ENCODE peak calls at places on chromosomes 12 and 14, in seven cellular contexts. One of them, this sample, is unnamed.

GRCh38 chr14:69312608-69313007 is 52.6 kb downstream of the GALNT16 start:
- DNase-seq in GM04504: no peak
- DNase-seq in PC-3: no peak
- DNase-seq in NCI-H345: no peak
- DNase-seq in anterior cingulate cortex: peak; percentile 18
- DNase-seq in H7: no peak
- DNase-seq in iPS-NIHi11: no peak
- DNase-seq in this sample: peak; percentile 57

GRCh38 chr14:71415404-71415690 is 508.1 kb downstream of the PCNX1 start:
- DNase-seq in GM04504: no peak
- DNase-seq in iPS-NIHi11: no peak
- DNase-seq in H7: no peak
- DNase-seq in anterior cingulate cortex: no peak
- DNase-seq in PC-3: no peak
- DNase-seq in NCI-H345: no peak
- DNase-seq in this sample: no peak

GRCh38 chr12:109089683-109090082 is 3.6 kb downstream of the ALKBH2 start:
- DNase-seq in GM04504: no peak
- DNase-seq in anterior cingulate cortex: no peak
- DNase-seq in H7: no peak
- DNase-seq in iPS-NIHi11: no peak
- DNase-seq in PC-3: peak; percentile 14
- DNase-seq in NCI-H345: no peak
- DNase-seq in this sample: no peak

GRCh38 chr14:20848955-20849570 is 42.1 kb upstream of the RNASE3 start:
- DNase-seq in anterior cingulate cortex: peak; percentile 24
- DNase-seq in iPS-NIHi11: peak; percentile 46
- DNase-seq in H7: peak; percentile 37
- DNase-seq in GM04504: no peak
- DNase-seq in PC-3: peak; percentile 79
- DNase-seq in NCI-H345: no peak
- DNase-seq in this sample: peak; percentile 70

GRCh38 chr12:92036771-92037453 is 108.7 kb downstream of the BTG1 start:
- DNase-seq in PC-3: no peak
- DNase-seq in GM04504: no peak
- DNase-seq in NCI-H345: no peak
- DNase-seq in anterior cingulate cortex: no peak
- DNase-seq in iPS-NIHi11: no peak
- DNase-seq in H7: no peak
- DNase-seq in this sample: no peak

GRCh38 chr12:57894577-57895292 is 46.6 kb upstream of the ATP23 start:
- DNase-seq in anterior cingulate cortex: no peak
- DNase-seq in PC-3: no peak
- DNase-seq in iPS-NIHi11: no peak
- DNase-seq in GM04504: no peak
- DNase-seq in NCI-H345: peak; percentile 12
- DNase-seq in H7: no peak
- DNase-seq in this sample: no peak

GRCh38 chr12:56634837-56635538 is 4.9 kb upstream of the BAZ2A start:
- DNase-seq in anterior cingulate cortex: peak; percentile 44
- DNase-seq in NCI-H345: peak; percentile 82
- DNase-seq in GM04504: peak; percentile 74
- DNase-seq in PC-3: peak; percentile 92
- DNase-seq in H7: peak; percentile 89
- DNase-seq in iPS-NIHi11: peak; percentile 73
- DNase-seq in this sample: peak; percentile 50

GRCh38 chr12:76882367-76882766 is 3.5 kb upstream of the CSRP2 start:
- DNase-seq in H7: no peak
- DNase-seq in NCI-H345: no peak
- DNase-seq in anterior cingulate cortex: no peak
- DNase-seq in PC-3: no peak
- DNase-seq in iPS-NIHi11: no peak
- DNase-seq in GM04504: no peak
- DNase-seq in this sample: no peak

GRCh38 chr14:77059276-77059934 is 30.9 kb upstream of the IRF2BPL start:
- DNase-seq in H7: peak; percentile 86
- DNase-seq in NCI-H345: peak; percentile 32
- DNase-seq in anterior cingulate cortex: peak; percentile 66
- DNase-seq in iPS-NIHi11: peak; percentile 74
- DNase-seq in GM04504: peak; percentile 96
- DNase-seq in PC-3: peak; percentile 95
- DNase-seq in this sample: peak; percentile 69

GRCh38 chr12:131250028-131250950 is 296.6 kb downstream of the ADGRD1 start:
- DNase-seq in anterior cingulate cortex: no peak
- DNase-seq in H7: no peak
- DNase-seq in GM04504: no peak
- DNase-seq in NCI-H345: peak; percentile 31
- DNase-seq in PC-3: no peak
- DNase-seq in iPS-NIHi11: no peak
- DNase-seq in this sample: no peak

GRCh38 chr12:105705765-105706164 is 375.3 kb downstream of the C12orf75 start:
- DNase-seq in iPS-NIHi11: peak; percentile 52
- DNase-seq in H7: no peak
- DNase-seq in anterior cingulate cortex: peak; percentile 3
- DNase-seq in PC-3: peak; percentile 61
- DNase-seq in GM04504: peak; percentile 17
- DNase-seq in NCI-H345: peak; percentile 15
- DNase-seq in this sample: peak; percentile 63

GRCh38 chr14:52693532-52693931 is 1.8 kb downstream of the ERO1A start:
- DNase-seq in GM04504: no peak
- DNase-seq in iPS-NIHi11: no peak
- DNase-seq in PC-3: no peak
- DNase-seq in NCI-H345: no peak
- DNase-seq in anterior cingulate cortex: no peak
- DNase-seq in H7: no peak
- DNase-seq in this sample: no peak

GRCh38 chr12:92188517-92189188 is 43.0 kb upstream of the BTG1 start:
- DNase-seq in iPS-NIHi11: no peak
- DNase-seq in PC-3: no peak
- DNase-seq in NCI-H345: no peak
- DNase-seq in H7: no peak
- DNase-seq in anterior cingulate cortex: no peak
- DNase-seq in GM04504: no peak
- DNase-seq in this sample: no peak

GRCh38 chr12:43113153-43113552 is 438.9 kb downstream of the ADAMTS20 start:
- DNase-seq in PC-3: no peak
- DNase-seq in anterior cingulate cortex: no peak
- DNase-seq in NCI-H345: no peak
- DNase-seq in iPS-NIHi11: no peak
- DNase-seq in H7: no peak
- DNase-seq in GM04504: peak; percentile 4
- DNase-seq in this sample: no peak

GRCh38 chr14:29710015-29710414 is 217.6 kb downstream of the PRKD1 start:
- DNase-seq in GM04504: no peak
- DNase-seq in anterior cingulate cortex: no peak
- DNase-seq in iPS-NIHi11: no peak
- DNase-seq in PC-3: peak; percentile 22
- DNase-seq in NCI-H345: no peak
- DNase-seq in H7: no peak
- DNase-seq in this sample: peak; percentile 27

GRCh38 chr14:51855234-51855633 is 5.2 kb upstream of the GNG2 start:
- DNase-seq in PC-3: no peak
- DNase-seq in iPS-NIHi11: no peak
- DNase-seq in GM04504: no peak
- DNase-seq in anterior cingulate cortex: no peak
- DNase-seq in NCI-H345: no peak
- DNase-seq in H7: no peak
- DNase-seq in this sample: no peak

GRCh38 chr14:89163237-89163636 is 253.8 kb downstream of the FOXN3 start:
- DNase-seq in anterior cingulate cortex: no peak
- DNase-seq in NCI-H345: no peak
- DNase-seq in iPS-NIHi11: no peak
- DNase-seq in H7: no peak
- DNase-seq in GM04504: no peak
- DNase-seq in PC-3: no peak
- DNase-seq in this sample: no peak

GRCh38 chr12:14710632-14711324 is 14.4 kb upstream of the GUCY2C start:
- DNase-seq in NCI-H345: peak; percentile 28
- DNase-seq in GM04504: no peak
- DNase-seq in anterior cingulate cortex: no peak
- DNase-seq in PC-3: no peak
- DNase-seq in H7: no peak
- DNase-seq in iPS-NIHi11: no peak
- DNase-seq in this sample: no peak

GRCh38 chr12:120674172-120674571 is 12.8 kb upstream of the MLEC start:
- DNase-seq in PC-3: no peak
- DNase-seq in NCI-H345: no peak
- DNase-seq in GM04504: no peak
- DNase-seq in H7: peak; percentile 19
- DNase-seq in anterior cingulate cortex: no peak
- DNase-seq in iPS-NIHi11: no peak
- DNase-seq in this sample: no peak

GRCh38 chr12:10169094-10169493 is 2.8 kb downstream of the OLR1 start:
- DNase-seq in anterior cingulate cortex: no peak
- DNase-seq in GM04504: no peak
- DNase-seq in H7: no peak
- DNase-seq in PC-3: peak; percentile 38
- DNase-seq in NCI-H345: no peak
- DNase-seq in iPS-NIHi11: no peak
- DNase-seq in this sample: no peak

GRCh38 chr14:93343266-93343665 is 3.7 kb upstream of the COX8C start:
- DNase-seq in GM04504: no peak
- DNase-seq in anterior cingulate cortex: no peak
- DNase-seq in iPS-NIHi11: no peak
- DNase-seq in PC-3: no peak
- DNase-seq in NCI-H345: no peak
- DNase-seq in H7: no peak
- DNase-seq in this sample: no peak

GRCh38 chr12:91663331-91663998 is 480.8 kb upstream of the DCN start:
- DNase-seq in anterior cingulate cortex: no peak
- DNase-seq in PC-3: peak; percentile 32
- DNase-seq in H7: no peak
- DNase-seq in iPS-NIHi11: no peak
- DNase-seq in GM04504: no peak
- DNase-seq in NCI-H345: peak; percentile 87
- DNase-seq in this sample: no peak

GRCh38 chr14:30621354-30621953 is 665 bp upstream of the SCFD1 start:
- DNase-seq in GM04504: no peak
- DNase-seq in iPS-NIHi11: peak; percentile 11
- DNase-seq in anterior cingulate cortex: no peak
- DNase-seq in H7: peak; percentile 6
- DNase-seq in PC-3: peak; percentile 30
- DNase-seq in NCI-H345: peak; percentile 20
- DNase-seq in this sample: peak; percentile 50

GRCh38 chr14:90739318-90740077 is 76.7 kb downstream of the TTC7B start:
- DNase-seq in H7: no peak
- DNase-seq in iPS-NIHi11: no peak
- DNase-seq in PC-3: no peak
- DNase-seq in GM04504: no peak
- DNase-seq in anterior cingulate cortex: no peak
- DNase-seq in NCI-H345: no peak
- DNase-seq in this sample: no peak

GRCh38 chr14:55129086-55129427 is at the start of gene LGALS3:
- DNase-seq in PC-3: peak; percentile 92
- DNase-seq in H7: peak; percentile 94
- DNase-seq in iPS-NIHi11: peak; percentile 92
- DNase-seq in GM04504: peak; percentile 36
- DNase-seq in NCI-H345: no peak
- DNase-seq in anterior cingulate cortex: no peak
- DNase-seq in this sample: peak; percentile 25

GRCh38 chr12:31363416-31363809 is 37.5 kb upstream of the SINHCAF start:
- DNase-seq in iPS-NIHi11: no peak
- DNase-seq in PC-3: no peak
- DNase-seq in GM04504: no peak
- DNase-seq in H7: peak; percentile 11
- DNase-seq in anterior cingulate cortex: no peak
- DNase-seq in NCI-H345: no peak
- DNase-seq in this sample: no peak

GRCh38 chr14:72311116-72311515 is 378.9 kb downstream of the RGS6 start:
- DNase-seq in H7: no peak
- DNase-seq in NCI-H345: no peak
- DNase-seq in anterior cingulate cortex: no peak
- DNase-seq in iPS-NIHi11: no peak
- DNase-seq in PC-3: no peak
- DNase-seq in GM04504: no peak
- DNase-seq in this sample: no peak

GRCh38 chr12:94815958-94816357 is 165.6 kb upstream of the TMCC3 start:
- DNase-seq in iPS-NIHi11: peak; percentile 73
- DNase-seq in GM04504: no peak
- DNase-seq in PC-3: no peak
- DNase-seq in NCI-H345: no peak
- DNase-seq in H7: peak; percentile 71
- DNase-seq in anterior cingulate cortex: no peak
- DNase-seq in this sample: no peak

GRCh38 chr14:72104011-72104613 is 171.9 kb downstream of the RGS6 start:
- DNase-seq in PC-3: peak; percentile 34
- DNase-seq in iPS-NIHi11: peak; percentile 77
- DNase-seq in anterior cingulate cortex: no peak
- DNase-seq in GM04504: no peak
- DNase-seq in H7: peak; percentile 74
- DNase-seq in NCI-H345: no peak
- DNase-seq in this sample: peak; percentile 1

GRCh38 chr12:68835333-68835908 is 27.4 kb downstream of the MDM2 start:
- DNase-seq in iPS-NIHi11: peak; percentile 31
- DNase-seq in PC-3: no peak
- DNase-seq in H7: peak; percentile 25
- DNase-seq in NCI-H345: no peak
- DNase-seq in anterior cingulate cortex: no peak
- DNase-seq in GM04504: no peak
- DNase-seq in this sample: no peak

GRCh38 chr14:88189040-88189839 is 133.8 kb downstream of the KCNK10 start:
- DNase-seq in NCI-H345: peak; percentile 86
- DNase-seq in GM04504: peak; percentile 71
- DNase-seq in iPS-NIHi11: peak; percentile 69
- DNase-seq in PC-3: peak; percentile 96
- DNase-seq in H7: peak; percentile 71
- DNase-seq in anterior cingulate cortex: peak; percentile 23
- DNase-seq in this sample: peak; percentile 85

GRCh38 chr14:55336161-55336560 is 64.9 kb downstream of the FBXO34 start:
- DNase-seq in PC-3: peak; percentile 27
- DNase-seq in iPS-NIHi11: no peak
- DNase-seq in GM04504: no peak
- DNase-seq in NCI-H345: no peak
- DNase-seq in H7: no peak
- DNase-seq in anterior cingulate cortex: no peak
- DNase-seq in this sample: no peak